ENCODE peak calls at places on chromosomes 6 and 20, in four cellular contexts. N is HFFc6, H is RWPE1, Q is cardiac muscle cell. E is an unnamed sample.

GRCh38 chr6:17212541-17213371 is 68.4 kb upstream of the RBM24 start:
- DNase-seq in N (no peak), Q (no peak), H (no peak), E (no peak)

GRCh38 chr6:92274588-92274987 is 1144.8 kb downstream of the EPHA7 start:
- DNase-seq in Q (no peak), N (no peak), H (no peak), E (no peak)

GRCh38 chr6:30260036-30260504 is 46.9 kb upstream of the TRIM26 start:
- DNase-seq in Q (peak), H (no peak), N (no peak), E (no peak)

GRCh38 chr6:157597461-157598312 is 216.7 kb downstream of the ZDHHC14 start:
- DNase-seq in N (peak), Q (peak), H (peak), E (peak)

GRCh38 chr20:41672282-41672681 is 54.1 kb upstream of the CHD6 start:
- DNase-seq in Q (no peak), H (no peak), N (no peak), E (no peak)

GRCh38 chr6:97392735-97393134 is 109.7 kb upstream of the MMS22L start:
- DNase-seq in Q (no peak), H (no peak), N (no peak), E (no peak)

GRCh38 chr6:132820629-132821381 is 6.4 kb downstream of the RPS12 start:
- DNase-seq in Q (no peak), H (no peak), N (no peak), E (no peak)

GRCh38 chr6:166540631-166541331 is 45.7 kb downstream of the RAMACL start:
- DNase-seq in H (peak), N (no peak), Q (no peak), E (peak)

GRCh38 chr20:24899153-24899552 is 49.9 kb upstream of the CST7 start:
- DNase-seq in N (no peak), Q (no peak), H (no peak), E (no peak)

DNA sequence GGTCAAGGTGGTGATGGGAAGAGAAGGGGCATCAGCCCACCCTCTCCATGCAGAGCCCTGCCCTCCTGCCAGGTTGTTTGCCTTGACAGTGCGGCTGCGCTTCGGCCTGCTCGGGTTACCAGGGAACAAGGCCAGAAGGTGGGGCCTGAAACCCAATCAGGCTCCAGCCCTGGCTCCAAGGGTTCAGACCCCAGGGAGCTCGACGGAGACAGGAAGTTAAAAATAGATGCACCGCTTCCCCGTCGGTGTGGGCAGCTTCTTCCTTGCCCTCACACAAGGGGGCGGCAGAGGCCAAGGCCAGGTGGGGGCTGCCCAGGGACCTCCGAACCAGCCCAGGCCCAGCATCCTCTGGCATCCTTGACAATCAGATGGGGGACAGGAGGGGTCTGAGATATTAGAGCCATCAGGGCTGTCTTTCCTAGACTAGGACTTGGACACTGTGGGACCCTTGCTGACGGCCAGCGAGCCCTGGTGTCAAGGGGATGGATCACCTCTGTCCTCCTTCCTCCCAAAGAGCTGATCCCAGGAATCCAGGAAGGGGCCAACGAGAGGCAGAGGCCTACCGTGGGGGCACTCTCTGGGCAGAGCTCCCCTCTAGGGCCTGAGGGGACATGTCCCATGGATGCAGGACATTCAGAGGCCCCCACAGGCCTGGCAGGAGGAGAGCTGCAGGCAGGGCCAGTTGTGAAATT is 65.2 kb downstream of the RIPOR3 start:
- DNase-seq in H (no peak), Q (peak), N (peak), E (peak)
- TF ChIP-seq CTCF in H (no peak), Q (peak), N (peak), E (peak)

DNA sequence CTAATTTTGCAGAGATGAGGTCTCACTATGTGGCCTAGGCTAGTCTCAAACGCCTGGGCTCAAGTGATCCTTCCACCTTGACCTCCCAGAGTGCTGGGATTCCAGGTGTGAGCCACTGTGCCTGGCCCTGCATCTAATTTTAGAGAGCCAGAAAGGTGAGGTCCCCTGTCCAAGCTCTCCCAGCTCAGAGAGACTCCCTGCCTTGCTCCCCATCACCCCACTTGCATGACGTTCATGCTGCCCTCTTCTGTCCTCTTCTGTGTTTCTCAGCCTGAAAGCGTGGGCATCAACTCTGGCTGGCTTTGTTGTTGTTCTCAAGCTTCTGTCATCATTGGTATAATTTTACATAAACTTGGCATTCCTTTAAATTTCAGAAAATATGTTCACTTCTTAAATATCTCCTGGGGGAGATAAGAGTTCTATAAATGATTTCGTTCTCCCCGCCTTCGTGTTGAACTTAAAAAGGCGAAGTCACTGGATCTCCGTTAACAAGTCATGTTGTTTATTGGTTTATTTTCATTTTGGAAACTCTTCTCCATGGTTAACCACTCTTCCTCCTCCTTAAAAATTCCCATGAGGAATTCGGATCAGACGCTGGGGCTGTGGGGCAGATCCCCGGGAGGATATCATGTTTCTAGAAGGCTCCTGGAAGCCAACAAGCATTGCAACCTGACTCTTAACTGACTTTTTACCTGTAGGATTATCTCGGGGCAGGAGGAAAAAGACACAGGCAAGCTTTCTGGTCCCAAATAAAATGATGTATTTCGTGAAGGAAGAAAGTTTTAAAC is 13.2 kb upstream of the PARD6B start:
- DNase-seq in Q (no peak), H (no peak), N (no peak), E (peak)
- TF ChIP-seq CTCF in Q (peak), H (no peak), N (peak), E (no peak)

GRCh38 chr20:33947709-33948295 is 45.9 kb upstream of the RALY start:
- DNase-seq in Q (peak), N (peak), H (peak), E (peak)
- TF ChIP-seq CTCF in Q (peak), N (peak), H (no peak), E (peak)

DNA sequence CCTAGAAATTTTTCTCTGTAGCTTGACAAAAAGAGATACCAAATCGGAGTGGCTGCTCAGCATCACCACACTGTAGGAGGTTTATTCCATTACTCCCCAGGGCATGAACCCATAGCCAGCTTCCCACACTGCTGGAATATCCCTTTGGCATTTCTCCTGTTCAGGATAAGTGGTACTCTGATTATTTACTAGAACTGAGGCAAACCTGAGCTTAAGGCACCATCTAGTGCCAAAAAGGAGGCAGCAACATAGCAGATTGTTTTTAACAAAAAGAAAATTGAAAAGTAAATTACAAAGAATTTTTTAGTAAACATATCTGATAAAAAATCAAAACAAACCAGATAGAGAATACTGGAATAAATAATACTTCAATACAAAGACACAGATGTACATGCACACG is 181.7 kb downstream of the WDR27 start:
- DNase-seq in Q (peak), H (no peak), N (peak), E (no peak)
- TF ChIP-seq CTCF in Q (peak), H (peak), N (peak), E (peak)

DNA sequence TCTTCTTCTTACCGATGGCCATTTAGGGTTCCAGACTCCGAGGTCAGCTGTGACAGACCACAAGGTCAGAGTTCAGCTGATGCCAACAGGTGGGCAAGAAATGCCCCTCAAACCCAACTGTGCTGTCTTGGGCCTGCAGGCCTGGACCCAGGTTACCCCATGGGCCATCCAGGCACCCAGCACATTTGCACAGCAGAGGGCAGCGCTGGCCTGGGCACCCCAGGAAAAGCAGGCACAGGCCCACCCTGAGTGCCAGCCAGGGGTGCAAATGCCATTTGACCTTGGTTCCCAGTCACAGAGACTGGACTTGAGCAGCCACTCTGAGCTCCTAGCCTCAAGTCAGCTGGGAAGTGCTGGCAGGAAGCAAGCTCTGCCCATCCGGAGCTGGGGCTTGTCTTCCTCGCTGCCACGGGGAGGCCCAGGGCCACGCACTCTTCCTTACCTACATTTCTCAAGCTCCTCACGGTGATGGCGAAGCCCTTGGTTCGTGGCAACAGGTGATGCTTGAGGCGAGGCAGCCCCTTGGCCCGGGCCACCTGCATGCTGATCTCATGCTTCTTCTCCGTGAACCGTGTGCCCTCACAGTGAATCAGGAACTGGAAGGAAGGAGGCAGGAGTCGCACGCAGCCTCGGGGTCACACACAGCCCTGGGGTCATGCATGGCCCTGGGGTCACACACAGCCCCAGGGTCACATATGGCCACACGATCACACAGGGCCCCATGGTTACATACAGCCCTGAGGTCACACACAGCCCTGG is 120.8 kb downstream of the AGPAT4 start:
- DNase-seq in Q (peak), H (peak), N (no peak), E (peak)
- TF ChIP-seq CTCF in Q (peak), H (no peak), N (peak), E (peak)

GRCh38 chr6:144481527-144481926 is 196.4 kb downstream of the UTRN start:
- DNase-seq in H (no peak), Q (no peak), N (no peak), E (no peak)
- TF ChIP-seq CTCF in H (no peak), Q (no peak), N (no peak), E (no peak)

DNA sequence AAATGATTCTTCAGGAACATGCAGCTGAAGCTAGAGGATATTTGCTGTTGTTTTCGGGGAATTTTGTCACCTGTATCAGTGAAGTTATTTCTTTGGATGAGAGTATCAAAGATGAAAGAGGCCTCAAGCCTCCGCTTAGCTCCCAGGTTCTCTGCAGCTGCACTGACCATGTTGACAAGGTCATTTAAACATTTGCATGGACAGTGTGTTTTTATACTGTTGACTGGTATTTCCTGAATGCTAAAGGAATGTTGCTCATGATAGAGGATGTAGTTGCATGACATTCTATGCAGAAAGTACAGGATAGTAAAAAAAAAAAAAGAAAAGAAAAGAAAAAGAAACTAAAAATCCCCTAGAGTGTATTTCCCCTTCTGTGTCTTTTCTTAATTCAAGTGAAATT is 165.6 kb upstream of the LAMP5 start:
- DNase-seq in Q (peak), H (no peak), N (no peak), E (no peak)
- TF ChIP-seq CTCF in Q (no peak), H (no peak), N (no peak), E (no peak)

GRCh38 chr6:168815229-168815628 is 374.2 kb downstream of the SMOC2 start:
- DNase-seq in Q (peak), N (no peak), H (no peak), E (peak)
- TF ChIP-seq CTCF in Q (peak), N (no peak), H (no peak), E (peak)

GRCh38 chr6:56816393-56816792 is 138.5 kb upstream of the BEND6 start:
- DNase-seq in N (no peak), H (no peak), Q (no peak), E (peak)

GRCh38 chr6:56814308-56814707 is 140.6 kb upstream of the BEND6 start:
- DNase-seq in N (no peak), Q (no peak), H (no peak), E (no peak)

GRCh38 chr6:56815436-56815835 is 139.5 kb upstream of the BEND6 start:
- DNase-seq in Q (no peak), H (no peak), N (no peak), E (no peak)

GRCh38 chr6:56819604-56820003 is 135.3 kb upstream of the BEND6 start:
- DNase-seq in H (no peak), N (no peak), Q (no peak), E (no peak)

DNA sequence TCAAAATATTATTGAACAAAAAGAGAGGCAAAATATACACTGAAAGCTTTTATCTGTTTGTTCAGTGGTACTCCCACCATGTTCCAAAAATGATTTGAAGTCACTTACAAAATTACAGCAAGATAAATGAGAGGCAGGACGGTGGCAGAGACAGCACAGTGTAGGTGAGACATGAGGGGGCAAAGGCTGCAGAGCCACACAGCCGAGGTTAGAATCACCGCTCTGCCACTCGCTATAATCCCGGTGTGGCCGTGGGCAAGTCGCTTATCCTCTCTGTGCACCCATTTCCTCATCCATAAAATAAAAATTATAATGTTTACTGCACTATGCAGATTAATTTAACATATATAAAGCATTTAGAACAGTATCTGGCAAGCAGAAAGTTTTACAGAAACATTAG is 140.1 kb upstream of the BEND6 start:
- DNase-seq in H (no peak), Q (no peak), N (no peak), E (no peak)
- TF ChIP-seq CTCF in H (no peak), Q (no peak), N (no peak), E (no peak)

E was measured in Calu3.